ENCODE peak calls at places on chromosome 1, in eight cellular contexts. P, L, T, M, H, S, B and C are unnamed samples.

GRCh38 chr1:225931270-225932129 is 7.5 kb upstream of the PYCR2 start:
- DNase-seq in P (no peak), L (no peak), T (no peak), M (no peak), H (no peak), S (no peak), B (no peak), C (no peak)

GRCh38 chr1:190957565-190957964 is 479.9 kb upstream of the BRINP3 start:
- DNase-seq in P (no peak), L (no peak), T (no peak), M (no peak), H (no peak), S (no peak), B (no peak), C (no peak)

GRCh38 chr1:91755888-91756287 is 130.1 kb downstream of the TGFBR3 start:
- DNase-seq in P (no peak), L (no peak), T (no peak), M (no peak), H (no peak), S (no peak), B (no peak), C (no peak)

GRCh38 chr1:119595606-119596005 is 52.5 kb downstream of the ZNF697 start:
- DNase-seq in P (no peak), L (no peak), T (no peak), M (no peak), H (no peak), S (no peak), B (no peak), C (no peak)

GRCh38 chr1:220241072-220241663 is 31.1 kb downstream of the RAB3GAP2 start:
- DNase-seq in P (no peak), L (no peak), T (no peak), M (no peak), H (no peak), S (no peak), B (no peak), C (no peak)

GRCh38 chr1:37031871-37032270 is 2.4 kb downstream of the GRIK3 start:
- DNase-seq in P (no peak), L (no peak), T (peak), M (no peak), H (no peak), S (no peak), B (no peak), C (no peak)

GRCh38 chr1:233569636-233570035 is 44.3 kb upstream of the KCNK1 start:
- DNase-seq in P (no peak), L (no peak), T (no peak), M (no peak), H (no peak), S (no peak), B (no peak), C (no peak)

GRCh38 chr1:32743380-32744062 is 41.0 kb upstream of the SYNC start:
- DNase-seq in P (no peak), L (no peak), T (no peak), M (peak), H (no peak), S (no peak), B (no peak), C (no peak)

GRCh38 chr1:174023438-174023837 is 1.3 kb upstream of the RC3H1 start:
- DNase-seq in P (no peak), L (no peak), T (no peak), M (peak), H (no peak), S (no peak), B (no peak), C (no peak)

GRCh38 chr1:201170533-201171062 is 16.3 kb upstream of the TMEM9 start:
- DNase-seq in P (peak), L (peak), T (peak), M (peak), H (peak), S (peak), B (peak), C (peak)

GRCh38 chr1:116682641-116683221 is 15.2 kb upstream of the IGSF3 start:
- DNase-seq in P (no peak), L (no peak), T (no peak), M (no peak), H (no peak), S (no peak), B (no peak), C (no peak)

GRCh38 chr1:74729741-74730478 is 2.9 kb downstream of the CRYZ start:
- DNase-seq in P (no peak), L (no peak), T (peak), M (peak), H (peak), S (no peak), B (no peak), C (no peak)

GRCh38 chr1:92756537-92756936 is 28.4 kb downstream of the EVI5 start:
- DNase-seq in P (no peak), L (no peak), T (peak), M (no peak), H (no peak), S (no peak), B (no peak), C (no peak)